ENCODE peak calls at places on chromosomes 4 and X, in four cellular contexts. C is CD8-positive, alpha-beta memory T cell; B is naive thymus-derived CD4-positive, alpha-beta T cell; A is CD8-positive, alpha-beta T cell. R is an unnamed sample. For H3K9me3, the result is how much of the 10 kb centered on the place peaks cover.

GRCh38 chr4:157043131-157043530 is 32.8 kb upstream of the GLRB start:
- DNase-seq in A (no peak), B (no peak), C (no peak), R (no peak)

GRCh38 chr4:5774416-5775056 is 63.5 kb downstream of the EVC start:
- DNase-seq in A (no peak), C (no peak), B (no peak), R (no peak)

GRCh38 chrX:13836575-13836974 is 19.7 kb upstream of the GPM6B start:
- DNase-seq in B (no peak), A (no peak), C (no peak), R (no peak)

GRCh38 chr4:176298664-176299063 is 21.1 kb upstream of the SPCS3 start:
- DNase-seq in C (no peak), B (no peak), A (no peak), R (no peak)

GRCh38 chr4:85932371-85933305 is 427.2 kb downstream of the MAPK10 start:
- DNase-seq in B (no peak), A (no peak), C (no peak), R (no peak)

GRCh38 chrX:129748265-129748664 is 9.5 kb downstream of the XPNPEP2 start:
- DNase-seq in C (no peak), B (no peak), A (no peak), R (no peak)

GRCh38 chr4:61891953-61892352 is 691.8 kb downstream of the ADGRL3 start:
- DNase-seq in C (no peak), B (no peak), A (no peak), R (no peak)

GRCh38 chr4:110270492-110271197 is 72.2 kb upstream of the ELOVL6 start:
- DNase-seq in B (no peak), C (no peak), A (no peak), R (no peak)

GRCh38 chrX:110001702-110002299 is 1.1 kb upstream of the TMEM164 start:
- DNase-seq in A (no peak), B (no peak), C (no peak), R (no peak)

GRCh38 chr4:48546336-48546735 is 56.3 kb downstream of the ZAR1 start:
- DNase-seq in A (no peak), B (no peak), C (no peak), R (no peak)

GRCh38 chr4:6394671-6395081 is 77.7 kb downstream of the PPP2R2C start:
- DNase-seq in A (no peak), B (no peak), C (no peak), R (no peak)

GRCh38 chrX:103356897-103357296 is 591 bp downstream of the TCEAL9 start:
- DNase-seq in B (no peak), A (no peak), C (no peak), R (no peak)

GRCh38 chrX:40150503-40150902 is 52.7 kb upstream of the BCOR start:
- DNase-seq in A (no peak), C (no peak), B (no peak), R (no peak)

GRCh38 chrX:150225756-150226155 is 137.4 kb upstream of the MAMLD1 start:
- DNase-seq in B (no peak), C (no peak), A (peak), R (no peak)

GRCh38 chr4:166895771-166896170 is 338.5 kb downstream of the SPOCK3 start:
- DNase-seq in C (no peak), B (no peak), A (no peak), R (no peak)

GRCh38 chrX:154728791-154729190 is 22.1 kb downstream of the GAB3 start:
- DNase-seq in B (no peak), A (no peak), C (no peak), R (no peak)

GRCh38 chr4:10808591-10808990 is 124.0 kb upstream of the CLNK start:
- DNase-seq in A (no peak), B (no peak), C (no peak), R (no peak)

GRCh38 chr4:100060765-100061416 is 110.8 kb upstream of the H2AZ1 start:
- DNase-seq in B (no peak), C (no peak), A (no peak), R (no peak)

GRCh38 chr4:182145360-182145905 is 97.8 kb upstream of the TENM3 start:
- DNase-seq in B (no peak), C (no peak), A (no peak), R (no peak)
- H3K27ac ChIP-seq in B (no peak), C (no peak), A (no peak), R (no peak)

GRCh38 chr4:26887143-26887542 is 26.5 kb downstream of the STIM2 start:
- DNase-seq in B (no peak), A (no peak), C (no peak), R (peak)

GRCh38 chr4:26891054-26891453 is 30.4 kb downstream of the STIM2 start:
- DNase-seq in C (no peak), A (no peak), B (no peak), R (no peak)

GRCh38 chr4:26885912-26886274 is 25.3 kb downstream of the STIM2 start:
- DNase-seq in A (no peak), C (no peak), B (no peak), R (peak)

GRCh38 chr4:26884486-26884988 is 23.9 kb downstream of the STIM2 start:
- DNase-seq in B (no peak), C (no peak), A (no peak), R (peak)

DNA sequence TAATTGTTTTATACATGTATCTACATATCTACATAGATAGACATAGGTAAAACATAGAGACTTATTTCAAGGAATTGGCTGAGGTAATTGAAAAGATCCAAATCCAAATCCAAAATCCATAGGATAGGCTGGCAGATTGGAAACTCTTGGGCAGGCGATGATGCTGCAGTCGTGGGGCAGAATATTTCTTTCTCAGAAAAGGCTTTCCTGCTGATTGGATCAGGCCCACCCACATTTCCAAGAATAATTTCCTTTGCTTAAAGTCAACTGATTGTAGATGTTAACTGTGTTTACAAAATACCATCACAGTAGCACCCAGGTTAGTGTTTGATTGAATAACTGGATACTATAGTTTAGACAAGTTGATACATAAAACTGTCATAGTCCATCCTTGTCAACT is 27.2 kb downstream of the STIM2 start:
- DNase-seq in C (no peak), A (no peak), B (no peak), R (no peak)
- H3K9me3 ChIP-seq in C (under half), A (under half), B (under half), R (under half)

GRCh38 chr4:130043796-130044195 is 947.8 kb downstream of the C4orf33 start:
- DNase-seq in B (no peak), C (no peak), A (no peak), R (no peak)
- H3K27ac ChIP-seq in B (no peak), C (no peak), A (no peak), R (no peak)

GRCh38 chrX:67717571-67717970 is 173.8 kb downstream of the AR start:
- DNase-seq in C (no peak), B (no peak), A (no peak), R (no peak)

GRCh38 chrX:67718926-67719325 is 175.1 kb downstream of the AR start:
- DNase-seq in C (no peak), A (no peak), B (no peak), R (no peak)

GRCh38 chrX:67714004-67714403 is 170.2 kb downstream of the AR start:
- DNase-seq in B (no peak), A (no peak), C (no peak), R (no peak)
- H3K9me3 ChIP-seq in B (under half), A (under half), C (under half), R (under half)

DNA sequence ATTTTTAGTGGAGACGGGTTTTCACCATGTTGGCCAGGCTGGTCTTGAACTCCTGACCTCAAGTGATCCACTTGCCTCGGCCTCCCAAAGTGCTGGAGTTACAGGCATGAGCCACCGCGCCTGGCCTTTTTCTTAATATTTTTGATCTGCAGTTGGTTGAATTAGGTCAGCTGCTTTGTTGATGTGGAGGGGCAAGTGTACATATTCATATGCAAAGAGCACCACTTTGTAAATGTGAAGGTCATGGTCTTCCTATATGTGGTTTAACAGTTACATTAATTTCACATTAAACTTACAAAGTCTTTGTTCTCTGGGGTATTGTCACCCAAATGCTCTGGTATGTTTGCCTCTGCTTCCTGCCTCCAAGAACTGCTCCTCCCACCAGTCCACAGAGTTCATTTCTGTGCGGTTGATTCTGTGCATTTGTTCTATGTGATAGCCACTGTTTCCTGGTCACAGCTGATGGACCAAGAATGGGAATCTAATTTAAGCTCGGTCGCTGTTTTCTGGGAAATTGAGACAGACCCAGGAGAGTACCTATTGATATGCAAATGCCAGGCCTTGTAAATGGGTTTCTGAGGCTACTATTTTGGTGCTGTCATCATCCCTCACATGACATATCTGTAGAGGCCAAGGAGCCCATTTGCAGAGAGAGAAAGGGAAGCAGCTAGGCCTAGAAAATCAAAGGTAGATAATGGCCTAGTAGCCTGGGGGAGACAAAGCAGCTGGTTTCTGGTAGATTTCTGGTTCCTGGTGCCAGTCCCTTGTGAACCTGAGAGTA is 27.0 kb upstream of the HPSE start:
- DNase-seq in C (no peak), A (no peak), B (no peak), R (no peak)
- H3K27ac ChIP-seq in C (no peak), A (no peak), B (no peak), R (no peak)